ENCODE peak calls at places on chromosomes 3 and 15, in nine cellular contexts. Z is HCT116, P is Panc1, X is SK-N-SH, N is K562, F is prostate gland, J is sigmoid colon, I is vagina, S is suprapubic skin. M is an unnamed sample. For H3K4me1, the result is how much of the 10 kb centered on the place peaks cover.

GRCh38 chr15:76073554-76073953 is 13.8 kb downstream of the TMEM266 start:
- DNase-seq in I (no peak), Z (no peak), X (no peak), S (no peak), F (no peak), P (no peak), J (no peak), N (no peak), M (peak)

GRCh38 chr15:84992157-84992940 is 10.7 kb downstream of the PDE8A start:
- DNase-seq in Z (peak), X (no peak), J (no peak), N (peak), I (no peak), S (no peak), F (no peak), P (peak), M (no peak)

GRCh38 chr3:178785961-178786360 is 249.7 kb downstream of the KCNMB2 start:
- DNase-seq in S (no peak), X (no peak), F (no peak), J (no peak), Z (no peak), I (no peak), N (no peak), P (no peak), M (no peak)

GRCh38 chr3:149352556-149352955 is 19.1 kb upstream of the TM4SF18 start:
- DNase-seq in J (peak), N (peak), X (peak), S (peak), I (no peak), P (no peak), Z (peak), F (peak), M (no peak)

GRCh38 chr3:129658156-129658843 is 51.8 kb upstream of the PLXND1 start:
- DNase-seq in X (no peak), P (no peak), F (no peak), S (no peak), J (no peak), I (no peak), Z (no peak), N (peak), M (no peak)

GRCh38 chr3:197041875-197042488 is 12.4 kb upstream of the MELTF start:
- DNase-seq in X (no peak), P (no peak), Z (no peak), I (no peak), S (no peak), N (no peak), J (no peak), F (no peak), M (no peak)

GRCh38 chr3:50655009-50655830 is 19.5 kb upstream of the DOCK3 start:
- DNase-seq in F (no peak), N (no peak), S (no peak), J (no peak), I (no peak), X (no peak), Z (no peak), P (no peak), M (no peak)

GRCh38 chr15:65368300-65368617 is 9.5 kb downstream of the IGDCC3 start:
- DNase-seq in F (no peak), N (no peak), S (no peak), J (no peak), I (no peak), P (no peak), Z (no peak), X (peak), M (no peak)

GRCh38 chr3:150407051-150407817 is 864 bp upstream of the TSC22D2 start:
- DNase-seq in S (no peak), X (peak), F (no peak), P (no peak), Z (no peak), N (peak), J (no peak), I (no peak), M (no peak)

GRCh38 chr3:161851941-161852566 is 355.4 kb downstream of the OTOL1 start:
- DNase-seq in S (no peak), Z (peak), F (no peak), I (no peak), X (peak), J (peak), N (peak), P (peak), M (no peak)

GRCh38 chr3:60755094-60755493 is 496.2 kb downstream of the FHIT start:
- DNase-seq in N (no peak), S (no peak), I (no peak), X (peak), P (no peak), Z (no peak), J (no peak), F (no peak), M (no peak)

GRCh38 chr3:10932596-10932995 is 60.0 kb upstream of the SLC6A1 start:
- DNase-seq in P (no peak), J (peak), F (no peak), X (no peak), Z (no peak), I (no peak), N (no peak), S (no peak), M (no peak)

GRCh38 chr3:130925628-130926027 is 31.7 kb downstream of the ATP2C1 start:
- DNase-seq in I (no peak), J (no peak), X (no peak), Z (no peak), S (no peak), P (no peak), F (no peak), N (peak), M (no peak)

GRCh38 chr3:27728195-27729087 is 6.3 kb upstream of the EOMES start:
- DNase-seq in N (no peak), P (no peak), F (no peak), I (no peak), Z (no peak), J (no peak), X (peak), S (no peak), M (no peak)

GRCh38 chr15:92159906-92160841 is 233.5 kb upstream of the ST8SIA2 start:
- DNase-seq in F (no peak), Z (no peak), J (no peak), I (no peak), N (no peak), S (no peak), P (no peak), X (peak), M (no peak)

GRCh38 chr15:69893863-69894262 is 203.9 kb downstream of the TLE3 start:
- DNase-seq in F (no peak), X (peak), J (no peak), N (no peak), Z (no peak), P (no peak), I (no peak), S (peak), M (no peak)

GRCh38 chr3:13077431-13078157 is 4.4 kb upstream of the IQSEC1 start:
- DNase-seq in P (no peak), I (no peak), J (no peak), X (peak), N (no peak), Z (no peak), S (no peak), F (peak), M (no peak)

GRCh38 chr3:184351511-184352148 is 9.8 kb downstream of the CLCN2 start:
- DNase-seq in P (no peak), S (no peak), F (no peak), X (no peak), Z (no peak), N (no peak), I (no peak), J (no peak), M (no peak)

GRCh38 chr3:80384811-80385210 is 617.0 kb upstream of the ROBO1 start:
- DNase-seq in P (no peak), F (no peak), I (no peak), J (no peak), N (no peak), S (no peak), Z (no peak), X (no peak), M (no peak)

GRCh38 chr3:36907911-36908646 is 36.8 kb downstream of the TRANK1 start:
- DNase-seq in S (no peak), Z (no peak), N (peak), I (peak), X (no peak), J (peak), P (peak), F (peak), M (no peak)

GRCh38 chr15:82113116-82113715 is 67.4 kb upstream of the MEX3B start:
- DNase-seq in N (no peak), P (no peak), J (no peak), F (no peak), I (no peak), X (no peak), S (no peak), Z (no peak), M (no peak)

GRCh38 chr3:195352895-195353488 is 82.0 kb upstream of the XXYLT1 start:
- DNase-seq in N (peak), P (peak), X (no peak), S (no peak), Z (peak), F (no peak), J (no peak), I (no peak), M (no peak)

GRCh38 chr15:92111756-92112155 is 258.2 kb downstream of the SLCO3A1 start:
- DNase-seq in N (no peak), J (no peak), S (no peak), Z (no peak), X (no peak), P (no peak), I (no peak), F (no peak), M (no peak)

GRCh38 chr15:51731549-51732267 is 5.7 kb downstream of the LYSMD2 start:
- DNase-seq in N (peak), F (no peak), P (no peak), J (no peak), X (no peak), I (no peak), S (no peak), Z (no peak), M (peak)

GRCh38 chr15:26771917-26772587 is 814 bp downstream of the GABRB3 start:
- DNase-seq in P (no peak), J (no peak), N (no peak), F (no peak), Z (no peak), I (no peak), X (peak), S (no peak), M (no peak)

GRCh38 chr15:74240002-74240568 is 4.0 kb downstream of the CCDC33 start:
- DNase-seq in N (no peak), I (no peak), S (no peak), F (peak), J (peak), Z (peak), X (peak), P (peak), M (no peak)

GRCh38 chr3:30549600-30549999 is 56.8 kb upstream of the TGFBR2 start:
- DNase-seq in X (no peak), P (no peak), I (no peak), F (no peak), N (no peak), S (no peak), Z (no peak), J (no peak), M (no peak)

GRCh38 chr3:28575748-28576589 is 227.3 kb upstream of the AZI2 start:
- DNase-seq in S (no peak), I (no peak), J (no peak), F (peak), X (peak), P (no peak), Z (no peak), N (no peak), M (no peak)

GRCh38 chr3:46442591-46443530 is 21.8 kb downstream of the LTF start:
- DNase-seq in Z (no peak), P (no peak), I (no peak), N (no peak), X (peak), J (no peak), S (no peak), F (no peak), M (no peak)

GRCh38 chr3:107963581-107963980 is 127.2 kb downstream of the CD47 start:
- DNase-seq in X (no peak), P (no peak), S (no peak), Z (no peak), J (no peak), I (no peak), N (no peak), F (no peak), M (no peak)

GRCh38 chr3:152298393-152299242 is 29.9 kb downstream of the MBNL1 start:
- DNase-seq in I (no peak), J (peak), Z (no peak), F (peak), X (peak), S (no peak), P (peak), N (peak), M (no peak)

GRCh38 chr3:111926266-111926676 is 52.6 kb upstream of the ABHD10 start:
- DNase-seq in S (no peak), F (no peak), Z (peak), J (no peak), P (no peak), N (no peak), I (no peak), X (no peak), M (no peak)

DNA sequence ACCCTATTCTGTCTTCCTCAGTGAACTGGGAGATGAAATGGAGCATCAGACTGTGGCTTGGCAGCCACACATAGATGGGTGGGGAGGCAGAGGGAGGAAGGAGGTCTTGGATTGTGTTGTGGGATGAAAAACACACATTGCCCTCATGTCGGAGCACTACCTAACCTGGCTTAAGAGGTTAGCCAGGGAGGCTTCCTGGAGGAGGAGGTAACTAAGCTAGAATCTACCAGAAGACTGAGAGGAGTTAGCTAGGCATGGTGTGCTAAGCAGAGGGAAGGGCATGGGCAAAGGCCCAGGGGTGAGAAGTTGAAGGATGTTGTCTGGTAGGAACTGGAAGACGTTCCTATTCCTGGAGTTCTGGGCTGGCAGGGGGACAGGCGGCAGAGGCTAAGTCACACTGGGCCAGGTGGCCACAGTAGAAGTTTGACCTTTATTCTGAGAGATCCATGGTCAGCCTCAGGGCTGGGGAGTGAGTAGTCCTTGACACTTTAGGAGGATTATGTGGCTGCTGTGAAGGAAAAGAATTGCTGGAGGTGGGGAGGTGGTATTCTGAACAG is 7.7 kb upstream of the PRKCD start:
- DNase-seq in S (no peak), Z (no peak), N (no peak), I (no peak), F (no peak), J (no peak), X (no peak), P (no peak), M (no peak)
- H3K4me1 ChIP-seq in S (under half), Z (under half), N (under half), I (under half), F (under half), J (under half), X (under half), P (under half), M (under half)

GRCh38 chr3:72379500-72380187 is 468.6 kb downstream of the SHQ1 start:
- DNase-seq in N (no peak), J (no peak), I (no peak), Z (no peak), S (no peak), P (no peak), X (no peak), F (no peak), M (no peak)

GRCh38 chr3:72380193-72380592 is 468.1 kb downstream of the SHQ1 start:
- DNase-seq in N (no peak), F (no peak), I (no peak), S (no peak), Z (no peak), J (no peak), P (no peak), X (no peak), M (no peak)

GRCh38 chr3:72375237-72376154 is 472.7 kb downstream of the SHQ1 start:
- DNase-seq in P (no peak), N (no peak), S (no peak), Z (no peak), J (no peak), F (no peak), X (no peak), I (no peak), M (no peak)

GRCh38 chr3:72378287-72378686 is 470.0 kb downstream of the SHQ1 start:
- DNase-seq in P (no peak), I (no peak), Z (no peak), S (no peak), N (no peak), F (no peak), J (no peak), X (no peak), M (no peak)

DNA sequence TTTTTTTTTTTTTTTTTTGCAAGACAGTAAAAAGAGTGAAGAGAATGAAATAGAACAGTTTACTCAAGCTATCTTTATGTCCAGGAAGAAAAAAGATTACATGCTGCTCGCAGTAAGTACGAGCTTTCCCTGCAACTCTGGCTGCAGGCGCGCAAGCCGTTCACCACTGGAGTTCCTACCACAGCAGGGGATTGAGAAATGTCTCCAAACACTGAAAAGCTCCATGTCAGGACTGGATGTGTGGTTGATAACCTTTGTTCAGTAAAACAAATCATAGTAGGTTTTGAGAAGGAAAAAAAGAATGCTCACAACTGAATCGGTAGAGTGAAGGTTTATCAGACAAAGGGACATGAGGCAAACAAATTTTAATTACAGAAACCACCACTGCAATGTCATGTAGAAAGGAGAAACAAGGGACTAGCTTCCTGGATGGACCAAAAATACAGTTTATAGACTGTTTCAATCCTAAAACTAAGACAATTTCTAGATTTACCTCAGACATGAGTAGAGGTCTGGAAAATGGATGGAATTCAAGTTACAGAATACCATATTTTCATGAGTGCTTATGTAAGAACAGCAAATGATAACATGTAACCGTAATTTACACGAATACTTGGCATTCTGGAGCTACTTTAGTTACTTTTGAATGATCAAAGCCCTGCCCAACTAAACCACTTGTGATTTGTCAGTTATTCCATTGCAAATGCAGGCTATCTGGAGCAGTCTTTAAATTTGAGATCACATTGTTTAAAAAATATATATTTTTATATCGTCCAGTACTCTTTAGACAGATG is 471.1 kb downstream of the SHQ1 start:
- DNase-seq in S (no peak), I (no peak), J (no peak), X (no peak), P (no peak), Z (no peak), N (no peak), F (no peak), M (no peak)
- TF ChIP-seq POLR2AphosphoS5 in S (no peak), I (no peak), J (no peak), X (no peak), P (no peak), Z (no peak), N (no peak), F (no peak), M (no peak)

GRCh38 chr3:102299125-102299877 is 135.5 kb upstream of the ZPLD1 start:
- DNase-seq in I (no peak), Z (peak), F (no peak), J (no peak), P (no peak), S (no peak), X (no peak), N (no peak), M (no peak)
- H3K4me1 ChIP-seq in I (under half), Z (under half), F (under half), J (under half), P (under half), S (under half), X (under half), N (under half), M (under half)

DNA sequence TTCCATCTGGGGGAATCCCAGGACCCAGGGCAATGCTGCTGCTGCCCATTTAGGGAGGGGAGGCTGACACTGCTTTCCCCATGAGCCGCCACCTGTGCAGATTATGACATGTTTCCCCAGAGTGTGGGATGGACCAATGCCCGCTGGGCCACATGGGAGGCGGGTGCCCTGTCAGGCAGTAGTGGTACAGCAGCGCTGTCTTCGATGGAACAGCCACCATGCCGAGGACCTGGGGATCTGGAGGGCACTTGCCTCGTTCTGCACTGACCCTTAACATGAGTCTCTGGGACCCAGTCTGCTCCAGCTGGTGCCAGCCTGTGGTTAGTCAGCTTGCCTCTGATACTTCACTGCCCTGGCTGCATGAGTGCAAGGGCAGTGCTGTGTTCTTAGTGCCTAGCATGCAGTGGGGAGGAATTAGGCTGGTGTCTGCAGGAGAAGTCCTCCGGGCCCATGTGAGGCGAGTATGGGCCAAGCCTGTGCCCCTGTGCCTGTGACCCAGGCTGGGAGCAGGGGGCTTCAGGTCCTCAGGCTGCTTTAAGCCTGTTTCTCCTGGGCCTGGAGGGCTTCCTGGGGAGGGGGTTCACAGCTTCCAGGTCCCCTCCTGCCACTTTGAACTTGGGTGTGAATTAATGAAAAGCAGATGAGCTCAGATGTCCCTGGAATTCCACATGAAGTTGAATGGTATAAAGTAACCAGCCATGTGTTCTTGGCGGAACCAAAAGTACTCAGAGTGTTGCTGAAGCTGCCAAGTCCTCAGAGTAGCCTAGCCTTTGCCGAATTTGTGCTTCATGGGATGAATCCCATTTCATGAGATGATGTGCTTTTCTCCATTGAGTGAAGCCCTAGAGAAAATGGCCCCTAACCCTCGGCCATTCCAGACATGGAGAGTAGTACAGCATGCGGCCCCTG is 22.9 kb downstream of the KLF13 start:
- DNase-seq in Z (no peak), J (no peak), I (no peak), N (no peak), F (no peak), P (no peak), X (no peak), S (no peak), M (no peak)
- TF ChIP-seq POLR2AphosphoS5 in Z (no peak), J (no peak), I (no peak), N (no peak), F (no peak), P (no peak), X (no peak), S (no peak), M (no peak)

GRCh38 chr3:25427155-25428002 is 684 bp upstream of the RARB start:
- DNase-seq in J (no peak), Z (no peak), X (peak), I (no peak), N (no peak), S (no peak), F (no peak), P (no peak), M (no peak)
- H3K4me1 ChIP-seq in J (under half), Z (under half), X (under half), I (under half), N (under half), S (under half), F (under half), P (under half), M (under half)